ENCODE peak calls at places on chromosomes 7 and 10, in five cellular contexts. P, I, E, X and C are unnamed samples.

GRCh38 chr7:69147631-69148030 is 450.6 kb upstream of the AUTS2 start:
- DNase-seq in E (no peak), I (no peak), P (no peak), X (no peak), C (no peak)

GRCh38 chr7:51930834-51931233 is 614.2 kb upstream of the COBL start:
- DNase-seq in X (no peak), I (no peak), P (no peak), E (no peak), C (no peak)

GRCh38 chr10:109962247-109962646 is 38.9 kb upstream of the XPNPEP1 start:
- DNase-seq in E (peak), P (peak), X (no peak), I (no peak), C (no peak)

GRCh38 chr10:95408148-95408930 is 117.5 kb upstream of the PDLIM1 start:
- DNase-seq in X (no peak), P (peak), E (peak), I (no peak), C (no peak)

GRCh38 chr7:157615101-157615817 is 278.5 kb downstream of the DNAJB6 start:
- DNase-seq in I (no peak), X (no peak), P (no peak), E (no peak), C (no peak)

GRCh38 chr7:130366561-130366960 is 13.7 kb upstream of the CPA1 start:
- DNase-seq in P (no peak), X (no peak), E (peak), I (no peak), C (no peak)

GRCh38 chr10:131928248-131929095 is 27.7 kb downstream of the PPP2R2D start:
- DNase-seq in P (no peak), X (no peak), E (peak), I (peak), C (no peak)

GRCh38 chr10:17115683-17116082 is 13.9 kb downstream of the CUBN start:
- DNase-seq in X (no peak), I (no peak), P (peak), E (peak), C (peak)